ENCODE peak calls at places on chromosome 17, in eight cellular contexts. V is breast epithelium; G is fibroblast of lung; O is activated naive CD4-positive, alpha-beta T cell treated with anti-CD3 and anti-CD28 coated beads, Interleukin-2, amount 50 U/mL, for 16 hours; F is frontal cortex; H is Calu3; K is activated CD4-positive, alpha-beta T cell treated with anti-CD3 and anti-CD28 coated beads for 48 hours; X is EL. B is an unnamed sample.

GRCh38 chr17:6927290-6927844 is 68.5 kb upstream of the ALOX12 start:
- DNase-seq in X (peak; percentile 55), K (no peak), G (peak; percentile 93), O (no peak), H (no peak), F (no peak), V (no peak), B (no peak)

GRCh38 chr17:35603674-35604073 is 16.6 kb downstream of the AP2B1 start:
- DNase-seq in V (no peak), G (no peak), H (no peak), F (no peak), X (no peak), O (no peak), K (no peak), B (no peak)

GRCh38 chr17:6668727-6669425 is 17.3 kb downstream of the C17orf100 start:
- DNase-seq in V (no peak), H (peak; percentile 21), X (no peak), F (no peak), K (no peak), O (no peak), G (no peak), B (no peak)

GRCh38 chr17:28493467-28493866 is 12.7 kb upstream of the FOXN1 start:
- DNase-seq in X (peak; percentile 71), H (no peak), F (no peak), O (no peak), G (peak; percentile 82), V (no peak), K (no peak), B (no peak)

GRCh38 chr17:19299214-19299747 is 62.1 kb downstream of the EPN2 start:
- DNase-seq in H (no peak), V (no peak), G (no peak), X (no peak), F (no peak), K (no peak), O (no peak), B (no peak)

GRCh38 chr17:32283745-32284207 is 18.1 kb downstream of the RHBDL3 start:
- DNase-seq in K (no peak), X (peak; percentile 52), O (no peak), H (no peak), F (no peak), G (no peak), V (no peak), B (peak; percentile 82)

GRCh38 chr17:32103476-32104113 is 38.7 kb upstream of the RHOT1 start:
- DNase-seq in O (no peak), X (no peak), H (no peak), G (no peak), V (no peak), K (no peak), F (no peak), B (no peak)

GRCh38 chr17:50944054-50944901 is 78.1 kb upstream of the TOB1 start:
- DNase-seq in O (peak; percentile 77), X (peak; percentile 69), F (peak; percentile 82), K (peak; percentile 85), V (peak; percentile 77), H (peak; percentile 94), G (peak; percentile 36), B (peak; percentile 65)

GRCh38 chr17:80862341-80862969 is 129.2 kb upstream of the CHMP6 start:
- DNase-seq in H (no peak), F (no peak), K (no peak), G (no peak), X (no peak), V (no peak), O (no peak), B (no peak)

GRCh38 chr17:79659376-79659775 is 48.5 kb upstream of the RBFOX3 start:
- DNase-seq in F (no peak), G (no peak), O (no peak), K (no peak), V (no peak), X (no peak), H (no peak), B (no peak)

GRCh38 chr17:8285270-8286181 is 2.9 kb upstream of the RANGRF start:
- DNase-seq in F (no peak), G (no peak), O (no peak), H (no peak), V (no peak), X (no peak), K (no peak), B (no peak)

GRCh38 chr17:39553326-39553945 is 54.3 kb downstream of the NEUROD2 start:
- DNase-seq in V (no peak), F (no peak), X (peak; percentile 62), H (no peak), G (peak; percentile 9), K (no peak), O (no peak), B (no peak)

GRCh38 chr17:5661486-5662125 is 77.3 kb upstream of the NLRP1 start:
- DNase-seq in H (no peak), K (no peak), F (no peak), X (no peak), O (no peak), G (no peak), V (no peak), B (no peak)

GRCh38 chr17:43418441-43419374 is 19.9 kb downstream of the ARL4D start:
- DNase-seq in K (peak; percentile 34), H (peak; percentile 47), X (peak; percentile 96), G (peak; percentile 83), F (no peak), V (peak; percentile 59), O (no peak), B (peak; percentile 94)

GRCh38 chr17:19534562-19535149 is 1.0 kb downstream of the SLC47A1 start:
- DNase-seq in G (no peak), V (no peak), H (no peak), X (no peak), O (no peak), K (peak; percentile 41), F (no peak), B (no peak)

GRCh38 chr17:42188749-42189650 is 3.7 kb upstream of the HCRT start:
- DNase-seq in X (no peak), K (no peak), F (no peak), V (no peak), G (no peak), H (no peak), O (no peak), B (no peak)